ENCODE peak calls at places on chromosome 12, in six cellular contexts. O is body of pancreas, L is neural progenitor cell, T is SK-N-SH, S is tibial nerve, P is adrenal gland. Y is an unnamed sample. For H3K4me1, the result is how much of the 10 kb centered on the place peaks cover.

GRCh38 chr12:115569694-115570093 is 707.8 kb downstream of the MED13L start:
- DNase-seq in O (no peak), L (peak), T (peak), S (no peak), P (peak), Y (no peak)

GRCh38 chr12:87280356-87280755 is 748.8 kb downstream of the C12orf50 start:
- DNase-seq in O (no peak), L (no peak), T (no peak), S (no peak), P (no peak), Y (no peak)

GRCh38 chr12:69476276-69477017 is 6.3 kb downstream of the FRS2 start:
- DNase-seq in O (no peak), L (no peak), T (peak), S (no peak), P (no peak), Y (no peak)

GRCh38 chr12:113938471-113938870 is 27.7 kb downstream of the RBM19 start:
- DNase-seq in O (no peak), L (no peak), T (no peak), S (no peak), P (no peak), Y (no peak)

GRCh38 chr12:27347779-27348178 is 15.1 kb downstream of the BMAL2 start:
- DNase-seq in O (no peak), L (no peak), T (no peak), S (no peak), P (no peak), Y (no peak)

GRCh38 chr12:68225576-68226476 is at the start of gene IL26:
- DNase-seq in O (no peak), L (no peak), T (no peak), S (no peak), P (no peak), Y (no peak)

GRCh38 chr12:127485528-127485927 is 781.4 kb upstream of the TMEM132C start:
- DNase-seq in O (no peak), L (no peak), T (no peak), S (no peak), P (no peak), Y (no peak)

GRCh38 chr12:58068706-58069105 is 127.3 kb downstream of the ATP23 start:
- DNase-seq in O (no peak), L (no peak), T (no peak), S (no peak), P (no peak), Y (no peak)

GRCh38 chr12:130650131-130650530 is 66.0 kb downstream of the RIMBP2 start:
- DNase-seq in O (no peak), L (no peak), T (peak), S (no peak), P (no peak), Y (no peak)

DNA sequence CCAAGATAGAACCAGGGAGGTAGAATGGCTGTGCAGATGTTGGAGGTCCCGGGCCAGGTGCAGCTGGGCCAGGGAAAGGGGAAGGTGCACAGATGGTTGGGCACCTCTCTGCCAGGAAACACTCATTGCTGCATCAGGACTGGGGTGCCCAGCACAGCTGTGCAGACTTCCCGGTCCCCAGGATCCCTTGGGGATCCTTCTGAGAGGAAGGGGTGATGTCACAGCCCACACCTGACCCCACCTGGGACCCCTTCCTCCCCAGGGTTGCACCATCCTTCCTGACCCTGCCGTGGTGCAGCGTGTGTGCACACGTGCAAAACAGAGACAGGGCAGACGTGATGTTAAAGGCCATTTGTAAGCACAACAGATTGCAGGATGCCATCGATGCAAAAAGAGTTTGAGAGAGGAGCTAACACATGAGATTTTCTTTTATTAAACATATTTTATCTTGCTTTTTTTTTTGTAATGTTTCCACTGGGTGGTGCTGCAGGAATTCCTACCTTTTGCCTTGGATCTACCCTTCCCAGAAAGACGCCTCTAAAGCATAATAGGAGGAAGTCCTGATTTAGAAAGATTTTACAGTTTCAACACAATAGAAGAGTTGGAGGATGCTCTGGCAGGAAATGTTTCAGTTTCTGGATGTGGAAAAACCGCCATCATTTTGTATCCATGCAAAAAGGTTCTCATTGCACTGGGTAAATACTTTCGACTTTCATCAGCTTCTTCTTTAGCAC is 14.8 kb downstream of the ELK3 start:
- DNase-seq in O (no peak), L (no peak), T (no peak), S (no peak), P (no peak), Y (no peak)
- H3K4me1 ChIP-seq in O (under half), L (under half), T (under half), S (under half), P (under half), Y (under half)

GRCh38 chr12:49789992-49790391 is 38.2 kb downstream of the NCKAP5L start:
- DNase-seq in O (no peak), L (no peak), T (no peak), S (no peak), P (no peak), Y (no peak)
- TF ChIP-seq CTCF in O (no peak), L (no peak), T (peak), S (no peak), P (no peak), Y (no peak)

GRCh38 chr12:92465786-92466185 is 237.0 kb upstream of the PLEKHG7 start:
- DNase-seq in O (no peak), L (no peak), T (no peak), S (no peak), P (no peak), Y (no peak)
- H3K4me1 ChIP-seq in O (under half), L (under half), T (under half), S (under half), P (under half), Y (under half)

DNA sequence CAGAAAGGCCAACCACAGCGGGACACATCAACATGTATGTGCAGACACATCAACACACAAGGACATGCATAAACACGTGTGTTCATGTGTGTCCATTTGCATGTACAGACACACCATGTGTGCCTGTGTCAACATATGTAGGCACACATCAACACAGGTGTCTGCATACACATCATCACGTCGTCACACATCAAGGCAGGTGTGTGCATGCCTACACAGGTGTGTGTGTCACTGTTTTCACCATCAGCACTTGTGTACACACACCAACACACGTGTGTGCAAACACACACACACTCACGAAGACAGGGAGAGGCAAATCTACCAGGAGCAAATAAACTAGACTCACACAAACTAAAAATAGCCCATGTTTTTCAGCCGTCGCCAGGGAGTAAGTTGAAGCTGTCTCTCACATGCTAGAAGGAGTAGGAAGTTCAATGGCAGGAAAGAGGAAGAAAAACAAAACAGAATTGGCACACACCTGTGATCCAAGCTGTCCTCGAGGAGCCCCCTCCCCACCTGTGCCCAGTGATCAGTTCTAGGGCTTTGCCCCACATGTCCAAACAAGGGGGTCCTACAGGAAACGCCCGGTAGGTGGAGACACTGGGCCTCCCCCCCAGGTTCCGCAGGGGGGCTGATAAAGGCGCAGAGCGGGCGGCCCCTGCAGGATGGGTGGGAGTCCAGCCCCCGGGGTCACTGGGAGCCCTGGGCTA is 7.4 kb downstream of the SCARB1 start:
- DNase-seq in O (no peak), L (no peak), T (no peak), S (no peak), P (no peak), Y (no peak)
- TF ChIP-seq CTCF in O (no peak), L (no peak), T (no peak), S (no peak), P (peak), Y (no peak)

DNA sequence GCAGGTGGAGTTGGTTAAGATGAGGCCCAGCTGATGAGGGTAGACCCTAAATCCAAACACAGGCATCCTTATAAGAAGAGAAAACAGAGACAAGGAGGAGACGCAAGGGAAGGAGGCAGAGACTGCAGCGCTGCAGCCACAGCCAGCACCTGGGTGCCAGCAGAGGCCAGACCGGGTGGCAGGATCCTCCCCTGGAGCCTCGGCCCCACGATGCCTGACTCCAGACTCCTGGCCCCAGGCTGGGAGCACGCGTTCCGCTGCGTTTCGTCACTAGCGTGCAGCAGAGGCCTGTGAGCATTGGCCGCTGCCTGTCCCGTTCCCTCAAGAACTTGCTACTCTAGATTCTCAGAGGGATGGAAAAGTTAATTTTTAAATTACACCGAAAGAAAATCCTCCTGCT is 57.8 kb upstream of the FBRSL1 start:
- DNase-seq in O (no peak), L (no peak), T (no peak), S (no peak), P (no peak), Y (no peak)
- H3K4me1 ChIP-seq in O (half or more), L (half or more), T (under half), S (half or more), P (under half), Y (under half)

DNA sequence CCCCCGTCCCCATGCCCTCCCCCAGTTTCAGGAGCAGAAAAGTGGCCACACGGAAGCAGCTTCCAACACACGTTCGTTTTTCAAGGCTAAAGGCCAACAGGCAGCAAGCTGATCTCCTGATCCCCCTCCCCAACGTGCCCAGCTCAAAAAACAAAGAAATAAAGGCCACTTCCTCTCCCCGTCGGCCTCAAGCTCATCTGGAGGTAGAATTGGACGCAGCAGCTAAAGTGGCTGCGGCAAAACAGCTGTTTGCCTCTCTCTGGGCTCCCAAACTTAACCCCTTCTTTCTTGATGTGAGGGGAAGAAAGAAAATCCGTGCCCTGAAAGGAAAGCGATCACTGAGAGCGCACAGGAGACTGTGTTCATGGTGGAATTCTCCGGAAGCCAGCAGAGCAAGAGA is 66.3 kb downstream of the SCARB1 start:
- DNase-seq in O (no peak), L (peak), T (no peak), S (no peak), P (no peak), Y (no peak)
- TF ChIP-seq CTCF in O (no peak), L (no peak), T (no peak), S (no peak), P (no peak), Y (no peak)

GRCh38 chr12:24696800-24697199 is 252.1 kb downstream of the BCAT1 start:
- DNase-seq in O (no peak), L (no peak), T (no peak), S (no peak), P (no peak), Y (no peak)

GRCh38 chr12:24695657-24696329 is 253.1 kb downstream of the BCAT1 start:
- DNase-seq in O (no peak), L (no peak), T (no peak), S (no peak), P (no peak), Y (no peak)

GRCh38 chr12:24698972-24699371 is 249.9 kb downstream of the BCAT1 start:
- DNase-seq in O (no peak), L (no peak), T (no peak), S (no peak), P (no peak), Y (no peak)

GRCh38 chr12:24697769-24698168 is 251.1 kb downstream of the BCAT1 start:
- DNase-seq in O (no peak), L (no peak), T (no peak), S (no peak), P (no peak), Y (no peak)

GRCh38 chr12:24697295-24697694 is 251.6 kb downstream of the BCAT1 start:
- DNase-seq in O (no peak), L (no peak), T (no peak), S (no peak), P (no peak), Y (no peak)
- H3K4me1 ChIP-seq in O (under half), L (under half), T (under half), S (under half), P (under half), Y (under half)

GRCh38 chr12:22709292-22709691 is 84.3 kb downstream of the ETNK1 start:
- DNase-seq in O (no peak), L (peak), T (peak), S (no peak), P (no peak), Y (no peak)
- TF ChIP-seq CTCF in O (no peak), L (peak), T (peak), S (peak), P (no peak), Y (peak)

GRCh38 chr12:46558696-46559095 is 186.1 kb upstream of the SLC38A2 start:
- DNase-seq in O (no peak), L (no peak), T (no peak), S (no peak), P (no peak), Y (peak)

GRCh38 chr12:46557539-46558373 is 185.2 kb upstream of the SLC38A2 start:
- DNase-seq in O (no peak), L (no peak), T (no peak), S (no peak), P (no peak), Y (no peak)

GRCh38 chr12:46560874-46561273 is 188.3 kb upstream of the SLC38A2 start:
- DNase-seq in O (no peak), L (no peak), T (no peak), S (no peak), P (no peak), Y (no peak)

GRCh38 chr12:46559311-46559710 is 186.7 kb upstream of the SLC38A2 start:
- DNase-seq in O (no peak), L (no peak), T (no peak), S (no peak), P (no peak), Y (peak)

DNA sequence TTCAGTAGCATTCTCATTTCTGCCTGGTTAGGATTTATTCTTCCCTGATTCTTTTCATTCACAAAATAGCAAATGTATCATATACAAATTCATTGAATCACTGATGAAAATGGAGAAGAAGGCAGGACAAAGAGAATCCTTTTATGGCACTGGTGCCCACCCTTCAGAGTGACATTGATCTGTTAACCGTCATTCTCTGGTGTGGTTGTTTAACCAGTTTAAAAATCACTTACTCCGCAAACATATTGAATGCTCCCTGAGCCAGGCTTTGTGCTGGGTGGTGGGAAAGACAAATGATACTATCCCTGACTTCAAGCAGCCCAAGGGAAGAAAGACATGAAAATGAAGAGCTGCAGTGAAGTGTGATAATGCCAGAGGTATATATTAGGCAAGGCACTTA is 187.5 kb upstream of the SLC38A2 start:
- DNase-seq in O (no peak), L (no peak), T (no peak), S (no peak), P (no peak), Y (no peak)
- H3K4me1 ChIP-seq in O (under half), L (under half), T (under half), S (under half), P (under half), Y (under half)

Y was measured in prostate gland.